ENCODE peak calls at places on chromosomes 2 and 18, in ten cellular contexts. J is aorta, P is left ventricle myocardium inferior, H is adrenal gland, B is GM23248, E is IMR-90, A is cardiac muscle cell, F is lung, N is fibroblast of lung, I is Caco-2. Y is an unnamed sample. For H3K36me3 and H3K4me1, the result is how much of the 10 kb centered on the place peaks cover.

GRCh38 chr2:46683541-46683940 is 204.2 kb downstream of the TMEM247 start:
- DNase-seq in J (no peak), P (no peak), H (no peak), B (no peak), E (no peak), A (no peak), F (no peak), N (no peak), I (no peak), Y (peak)

GRCh38 chr2:227759411-227760113 is 13.9 kb downstream of the SCYGR8 start:
- DNase-seq in J (no peak), P (no peak), H (no peak), B (no peak), E (no peak), A (no peak), F (no peak), N (no peak), I (peak), Y (no peak)

GRCh38 chr2:113167115-113167932 is 6.4 kb upstream of the PSD4 start:
- DNase-seq in J (peak), P (no peak), H (peak), B (peak), E (no peak), A (no peak), F (peak), N (no peak), I (no peak), Y (no peak)

GRCh38 chr2:222797308-222797707 is 63.5 kb upstream of the ACSL3 start:
- DNase-seq in J (no peak), P (no peak), H (no peak), B (peak), E (peak), A (no peak), F (no peak), N (peak), I (no peak), Y (peak)

GRCh38 chr18:46877329-46877987 is 39.8 kb downstream of the PIAS2 start:
- DNase-seq in J (no peak), P (no peak), H (no peak), B (no peak), E (no peak), A (no peak), F (no peak), N (no peak), I (no peak), Y (no peak)

GRCh38 chr2:1830936-1831616 is 86.8 kb upstream of the PXDN start:
- DNase-seq in J (no peak), P (no peak), H (no peak), B (peak), E (peak), A (no peak), F (no peak), N (no peak), I (no peak), Y (no peak)

GRCh38 chr2:195333869-195334268 is 323.2 kb upstream of the SLC39A10 start:
- DNase-seq in J (no peak), P (no peak), H (no peak), B (no peak), E (no peak), A (no peak), F (no peak), N (no peak), I (no peak), Y (no peak)

GRCh38 chr2:95349568-95350319 is 52.6 kb downstream of the KCNIP3 start:
- DNase-seq in J (no peak), P (no peak), H (peak), B (no peak), E (no peak), A (no peak), F (no peak), N (no peak), I (no peak), Y (no peak)

GRCh38 chr18:6132751-6133368 is 237.5 kb upstream of the TMEM200C start:
- DNase-seq in J (no peak), P (peak), H (no peak), B (no peak), E (no peak), A (peak), F (no peak), N (no peak), I (no peak), Y (no peak)

GRCh38 chr2:238149841-238150572 is 8.8 kb upstream of the ERFE start:
- DNase-seq in J (no peak), P (no peak), H (no peak), B (no peak), E (no peak), A (no peak), F (no peak), N (no peak), I (no peak), Y (peak)

GRCh38 chr2:65404988-65405697 is 27.3 kb downstream of the SPRED2 start:
- DNase-seq in J (no peak), P (no peak), H (no peak), B (no peak), E (no peak), A (no peak), F (no peak), N (no peak), I (no peak), Y (no peak)

GRCh38 chr2:170146784-170147183 is 31.2 kb upstream of the MYO3B start:
- DNase-seq in J (no peak), P (no peak), H (no peak), B (no peak), E (no peak), A (no peak), F (no peak), N (no peak), I (no peak), Y (no peak)

GRCh38 chr2:33373986-33374385 is 102.5 kb upstream of the RASGRP3 start:
- DNase-seq in J (no peak), P (no peak), H (no peak), B (peak), E (peak), A (no peak), F (no peak), N (peak), I (no peak), Y (no peak)

GRCh38 chr2:189880429-189880828 is 96.2 kb downstream of the PMS1 start:
- DNase-seq in J (no peak), P (no peak), H (no peak), B (no peak), E (no peak), A (no peak), F (no peak), N (no peak), I (no peak), Y (no peak)

GRCh38 chr2:205749078-205749477 is 66.8 kb downstream of the NRP2 start:
- DNase-seq in J (no peak), P (no peak), H (no peak), B (no peak), E (no peak), A (no peak), F (no peak), N (no peak), I (no peak), Y (no peak)

GRCh38 chr2:124666976-124667375 is 641.9 kb downstream of the CNTNAP5 start:
- DNase-seq in J (no peak), P (no peak), H (no peak), B (no peak), E (peak), A (no peak), F (no peak), N (no peak), I (no peak), Y (no peak)

GRCh38 chr2:26754972-26755670 is 9.0 kb upstream of the SLC35F6 start:
- DNase-seq in J (no peak), P (no peak), H (no peak), B (no peak), E (no peak), A (no peak), F (no peak), N (no peak), I (no peak), Y (no peak)

GRCh38 chr2:84904151-84904550 is 1.3 kb upstream of the TMSB10 start:
- DNase-seq in J (no peak), P (no peak), H (no peak), B (no peak), E (no peak), A (no peak), F (no peak), N (no peak), I (no peak), Y (no peak)
- H3K4me3 ChIP-seq in J (no peak), P (peak), H (no peak), B (peak), E (no peak), A (no peak), F (no peak), N (no peak), I (no peak), Y (peak)

GRCh38 chr2:208304157-208304556 is 38.1 kb downstream of the PIKFYVE start:
- DNase-seq in J (no peak), P (no peak), H (no peak), B (no peak), E (no peak), A (no peak), F (no peak), N (no peak), I (no peak), Y (no peak)

GRCh38 chr2:208306291-208306690 is 40.2 kb downstream of the PIKFYVE start:
- DNase-seq in J (no peak), P (no peak), H (no peak), B (peak), E (peak), A (no peak), F (no peak), N (peak), I (no peak), Y (no peak)

GRCh38 chr2:208300847-208301618 is 35.0 kb downstream of the PIKFYVE start:
- DNase-seq in J (no peak), P (no peak), H (no peak), B (no peak), E (no peak), A (no peak), F (no peak), N (no peak), I (no peak), Y (no peak)

GRCh38 chr2:208304695-208305094 is 38.6 kb downstream of the PIKFYVE start:
- DNase-seq in J (no peak), P (no peak), H (no peak), B (no peak), E (no peak), A (no peak), F (no peak), N (no peak), I (no peak), Y (no peak)
- H3K36me3 ChIP-seq in J (under half), P (half or more), H (under half), B (under half), E (under half), A (under half), F (under half), N (under half), I (under half), Y (under half)

DNA sequence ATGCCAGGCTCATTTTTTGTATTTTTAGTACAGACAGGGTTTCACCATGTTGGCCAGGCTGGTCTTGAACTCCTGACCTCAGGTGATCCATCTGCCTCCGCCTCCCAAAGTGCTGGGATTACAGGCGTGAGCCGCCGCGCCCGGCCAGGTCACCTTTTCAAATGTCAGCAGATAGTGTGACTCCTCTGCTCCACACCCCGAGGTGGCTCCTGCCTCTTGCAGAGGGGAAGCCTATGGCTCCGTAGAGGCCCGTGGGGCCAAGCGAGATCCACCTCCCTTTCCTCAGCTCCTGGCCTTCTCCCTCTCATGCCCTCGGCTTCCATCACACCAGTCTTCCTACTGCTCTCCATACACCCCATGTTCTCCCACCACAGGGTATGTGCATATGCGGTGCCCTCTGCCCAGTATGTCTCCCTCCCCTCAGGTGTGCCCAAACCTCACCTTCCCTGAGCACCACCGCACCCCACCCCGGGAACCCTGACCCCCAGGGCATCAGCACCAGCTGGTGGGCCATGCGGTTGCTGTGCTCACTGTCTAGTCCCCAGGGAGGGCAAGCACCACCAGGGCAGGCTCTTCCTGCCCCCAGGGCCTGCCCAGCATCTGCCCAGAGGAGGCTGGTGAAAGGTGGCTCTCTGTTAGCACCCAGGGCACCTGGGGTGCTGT is 10.7 kb downstream of the GPR17 start:
- DNase-seq in J (peak), P (peak), H (no peak), B (no peak), E (no peak), A (no peak), F (no peak), N (no peak), I (no peak), Y (no peak)
- H3K4me1 ChIP-seq in J (under half), P (half or more), H (under half), B (under half), E (under half), A (under half), F (under half), N (under half), I (under half), Y (under half)

GRCh38 chr18:61334491-61334850 is 1.2 kb downstream of the CDH20 start:
- DNase-seq in J (no peak), P (no peak), H (no peak), B (peak), E (no peak), A (no peak), F (no peak), N (peak), I (no peak), Y (no peak)
- H3K4me3 ChIP-seq in J (no peak), P (peak), H (no peak), B (peak), E (no peak), A (peak), F (no peak), N (peak), I (no peak), Y (no peak)

GRCh38 chr2:134714228-134714627 is 4.6 kb downstream of the TMEM163 start:
- DNase-seq in J (no peak), P (no peak), H (no peak), B (no peak), E (no peak), A (no peak), F (no peak), N (no peak), I (no peak), Y (no peak)
- H3K36me3 ChIP-seq in J (under half), P (under half), H (under half), B (under half), E (under half), A (under half), F (under half), N (under half), I (under half), Y (under half)

DNA sequence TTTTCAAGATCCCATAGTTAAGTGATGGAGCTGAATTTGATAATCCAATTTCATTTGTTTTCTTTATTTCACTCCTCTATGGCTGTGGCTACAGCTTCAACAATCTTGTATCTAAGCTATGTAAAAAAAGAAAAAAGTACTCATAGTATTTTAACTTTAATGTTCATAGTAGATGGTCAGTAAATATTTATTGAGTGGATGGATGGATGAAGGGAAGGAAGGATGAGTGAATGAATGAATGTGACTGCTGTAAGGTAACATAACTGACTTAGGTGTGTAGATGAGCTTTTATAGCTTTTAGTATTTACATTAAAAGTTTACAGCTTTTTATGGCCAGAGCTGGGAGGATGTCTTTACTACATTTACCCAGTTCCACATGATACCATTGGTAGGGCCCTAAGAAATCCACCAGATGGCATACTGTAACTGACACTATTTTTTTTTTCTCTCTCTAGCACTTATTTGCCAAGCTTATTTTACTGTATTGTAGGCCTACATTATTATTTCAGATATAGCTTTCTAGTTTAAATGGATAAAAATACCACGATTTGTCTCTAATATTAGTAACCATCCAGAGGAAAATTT is 13.4 kb upstream of the HRH4 start:
- DNase-seq in J (no peak), P (no peak), H (no peak), B (peak), E (no peak), A (no peak), F (no peak), N (peak), I (no peak), Y (no peak)
- H3K4me1 ChIP-seq in J (under half), P (under half), H (under half), B (under half), E (under half), A (under half), F (under half), N (under half), I (under half), Y (under half)

Y was measured in SJCRH30.